ENCODE peak calls at places on chromosomes 7 and 10, in seven cellular contexts. Q is T1000; N is T-helper 2 cell; V is HFFc6; F is WERI-Rb-1; O is NCI-H1105; X is activated naive CD8-positive, alpha-beta T cell treated with anti-CD3 and anti-CD28 coated beads, Interleukin-2, amount 10 ng/mL, durations not matched to agents 7 days and 5 days. H is an unnamed sample.

GRCh38 chr10:3225589-3225988 is 53.0 kb upstream of the PITRM1 start:
- DNase-seq in Q (no peak), N (no peak), V (peak; percentile 52), F (no peak), O (no peak), X (no peak), H (no peak)

GRCh38 chr10:113007343-113007771 is 57.3 kb downstream of the TCF7L2 start:
- DNase-seq in Q (no peak), N (peak; percentile 13), V (no peak), F (no peak), O (no peak), X (peak; percentile 40), H (no peak)

GRCh38 chr7:1973321-1974251 is 259.2 kb downstream of the MAD1L1 start:
- DNase-seq in Q (no peak), N (no peak), V (no peak), F (no peak), O (no peak), X (peak; percentile 23), H (no peak)

GRCh38 chr7:82050134-82050533 is 280.3 kb upstream of the HGF start:
- DNase-seq in Q (no peak), N (no peak), V (peak; percentile 89), F (no peak), O (no peak), X (no peak), H (no peak)

GRCh38 chr10:132302421-132302820 is 5.3 kb downstream of the STK32C start:
- DNase-seq in Q (no peak), N (no peak), V (no peak), F (no peak), O (no peak), X (peak; percentile 25), H (no peak)

GRCh38 chr7:92813390-92814024 is 22.9 kb downstream of the CDK6 start:
- DNase-seq in Q (no peak), N (no peak), V (no peak), F (no peak), O (no peak), X (no peak), H (no peak)

GRCh38 chr7:44045226-44046014 is 918 bp downstream of the DBNL start:
- DNase-seq in Q (no peak), N (no peak), V (no peak), F (no peak), O (no peak), X (peak; percentile 32), H (no peak)

GRCh38 chr7:149753370-149754233 is 19.8 kb downstream of the ZNF467 start:
- DNase-seq in Q (no peak), N (no peak), V (no peak), F (peak; percentile 89), O (no peak), X (no peak), H (peak; percentile 74)

GRCh38 chr7:129741743-129742213 is 130.3 kb downstream of the NRF1 start:
- DNase-seq in Q (no peak), N (no peak), V (no peak), F (peak; percentile 58), O (peak; percentile 88), X (no peak), H (no peak)

GRCh38 chr7:44145419-44145968 is 4.4 kb upstream of the MYL7 start:
- DNase-seq in Q (no peak), N (peak; percentile 52), V (no peak), F (no peak), O (no peak), X (peak; percentile 57), H (peak; percentile 35)

GRCh38 chr7:71695189-71695588 is 563.2 kb downstream of the GALNT17 start:
- DNase-seq in Q (no peak), N (no peak), V (no peak), F (no peak), O (no peak), X (no peak), H (peak; percentile 56)

GRCh38 chr7:132584796-132585494 is 8.7 kb upstream of the PLXNA4 start:
- DNase-seq in Q (no peak), N (no peak), V (no peak), F (no peak), O (no peak), X (no peak), H (no peak)

GRCh38 chr7:55124989-55125875 is 106.4 kb downstream of the EGFR start:
- DNase-seq in Q (no peak), N (no peak), V (no peak), F (no peak), O (no peak), X (no peak), H (no peak)

H was measured in D341Med.